ENCODE peak calls at places on chromosome 17, in six cellular contexts. C is HS-5, Z is colonic mucosa, F is kidney glomerular epithelial cell, G is T-helper 1 cell, M is mesothelial cell of epicardium. W is an unnamed sample.

GRCh38 chr17:55089955-55090573 is 121.5 kb downstream of the STXBP4 start:
- DNase-seq in C (no peak), Z (no peak), F (no peak), G (peak; percentile 7), M (no peak), W (peak; percentile 7)

GRCh38 chr17:7775058-7775457 is 57.5 kb downstream of the DNAH2 start:
- DNase-seq in C (no peak), Z (no peak), F (no peak), G (no peak), M (no peak), W (no peak)

GRCh38 chr17:63438092-63439051 is 7.7 kb downstream of the CYB561 start:
- DNase-seq in C (no peak), Z (no peak), F (no peak), G (no peak), M (no peak), W (no peak)

GRCh38 chr17:7393613-7394451 is 493 bp downstream of the PLSCR3 start:
- DNase-seq in C (no peak), Z (peak; percentile 43), F (no peak), G (peak; percentile 68), M (no peak), W (peak; percentile 86)

GRCh38 chr17:32152130-32152529 is 9.8 kb downstream of the RHOT1 start:
- DNase-seq in C (no peak), Z (no peak), F (no peak), G (no peak), M (no peak), W (no peak)

GRCh38 chr17:40173778-40174135 is 3.5 kb upstream of the RAPGEFL1 start:
- DNase-seq in C (no peak), Z (no peak), F (no peak), G (no peak), M (no peak), W (no peak)

GRCh38 chr17:17285951-17286350 is 4.9 kb upstream of the COPS3 start:
- DNase-seq in C (no peak), Z (no peak), F (no peak), G (no peak), M (no peak), W (no peak)

GRCh38 chr17:7750321-7750821 is 32.8 kb downstream of the DNAH2 start:
- DNase-seq in C (peak; percentile 85), Z (no peak), F (peak; percentile 38), G (no peak), M (no peak), W (no peak)

GRCh38 chr17:42288078-42288984 is at the start of gene STAT5A:
- DNase-seq in C (no peak), Z (peak; percentile 86), F (peak; percentile 6), G (peak; percentile 76), M (peak; percentile 67), W (peak; percentile 91)

GRCh38 chr17:28112199-28112995 is 69.9 kb downstream of the NLK start:
- DNase-seq in C (no peak), Z (no peak), F (no peak), G (no peak), M (no peak), W (no peak)

GRCh38 chr17:17361543-17362511 is 58.7 kb downstream of the NT5M start:
- DNase-seq in C (no peak), Z (no peak), F (no peak), G (no peak), M (no peak), W (no peak)

GRCh38 chr17:8004899-8005298 is 2.5 kb downstream of the GUCY2D start:
- DNase-seq in C (peak; percentile 47), Z (no peak), F (no peak), G (no peak), M (no peak), W (no peak)